ENCODE peak calls at places on chromosomes 7 and 10, in four cellular contexts. P is GM12878, R is HCT116, N is H1. W is an unnamed sample.

GRCh38 chr7:79622781-79623180 is 169.3 kb upstream of the MAGI2 start:
- DNase-seq in P (no peak), R (peak), N (no peak), W (no peak)

GRCh38 chr10:116719712-116720111 is 22.7 kb downstream of the HSPA12A start:
- DNase-seq in N (no peak), P (no peak), R (no peak), W (no peak)

GRCh38 chr7:15305002-15305600 is 256.7 kb downstream of the AGMO start:
- DNase-seq in P (no peak), R (peak), N (no peak), W (peak)

GRCh38 chr7:135965602-135966001 is 11.6 kb downstream of the MTPN start:
- DNase-seq in N (no peak), P (peak), R (no peak), W (no peak)

GRCh38 chr10:4803822-4804221 is 22.2 kb upstream of the AKR1E2 start:
- DNase-seq in R (no peak), P (no peak), N (no peak), W (no peak)

GRCh38 chr10:78471326-78471722 is 437.7 kb downstream of the RPS24 start:
- DNase-seq in P (no peak), N (no peak), R (no peak), W (no peak)

GRCh38 chr10:22624289-22624738 is 90.1 kb downstream of the PIP4K2A start:
- DNase-seq in R (no peak), P (no peak), N (no peak), W (no peak)

GRCh38 chr10:107971411-107971810 is 806.9 kb upstream of the SORCS1 start:
- DNase-seq in R (no peak), N (no peak), P (no peak), W (no peak)

GRCh38 chr10:120260446-120260845 is 196.6 kb upstream of the PLPP4 start:
- DNase-seq in R (no peak), P (no peak), N (no peak), W (no peak)

GRCh38 chr10:101829561-101830315 is 11.5 kb upstream of the OGA start:
- DNase-seq in R (no peak), N (no peak), P (no peak), W (no peak)

GRCh38 chr10:45000138-45000763 is 472 bp upstream of the ZNF22 start:
- DNase-seq in R (no peak), P (no peak), N (no peak), W (no peak)

GRCh38 chr7:17962652-17963051 is 22.4 kb upstream of the SNX13 start:
- DNase-seq in R (no peak), N (no peak), P (no peak), W (no peak)

GRCh38 chr7:150778738-150779301 is 21.3 kb downstream of the TMEM176B start:
- DNase-seq in P (no peak), R (peak), N (peak), W (no peak)

GRCh38 chr10:118871244-118871865 is 116.6 kb upstream of the CACUL1 start:
- DNase-seq in N (no peak), R (no peak), P (no peak), W (no peak)

GRCh38 chr7:157674715-157675426 is 338.1 kb downstream of the DNAJB6 start:
- DNase-seq in P (no peak), N (no peak), R (no peak), W (no peak)

GRCh38 chr7:106770191-106770590 is 94.9 kb upstream of the PIK3CG start:
- DNase-seq in N (no peak), P (no peak), R (peak), W (peak)

GRCh38 chr10:104435822-104436221 is 82.2 kb downstream of the CFAP58 start:
- DNase-seq in P (no peak), N (no peak), R (no peak), W (no peak)

GRCh38 chr7:130292682-130293257 is at the start of gene CPA4:
- DNase-seq in R (peak), N (no peak), P (no peak), W (no peak)

GRCh38 chr10:29715296-29715695 is 80.5 kb upstream of the SVIL start:
- DNase-seq in P (no peak), N (no peak), R (no peak), W (no peak)

GRCh38 chr10:132679640-132680039 is 106.3 kb downstream of the NKX6-2 start:
- DNase-seq in N (no peak), R (no peak), P (no peak), W (no peak)

GRCh38 chr10:58590152-58590551 is 77.5 kb downstream of the BICC1 start:
- DNase-seq in P (no peak), N (no peak), R (no peak), W (no peak)

GRCh38 chr7:135620980-135621850 is 41.1 kb upstream of the STMP1 start:
- DNase-seq in R (peak), N (peak), P (no peak), W (peak)

GRCh38 chr10:19816420-19817250 is at the start of gene PLXDC2:
- DNase-seq in P (no peak), R (no peak), N (no peak), W (peak)

GRCh38 chr10:33279791-33280190 is 54.7 kb downstream of the NRP1 start:
- DNase-seq in P (no peak), N (no peak), R (no peak), W (no peak)

GRCh38 chr7:50357346-50357745 is 52.8 kb downstream of the IKZF1 start:
- DNase-seq in R (no peak), P (no peak), N (no peak), W (no peak)
- TF ChIP-seq JUND in R (no peak), P (no peak), N (no peak), W (no peak)

GRCh38 chr7:26449175-26450165 is 157.8 kb downstream of the SNX10 start:
- DNase-seq in P (no peak), R (no peak), N (no peak), W (no peak)
- TF ChIP-seq JUND in P (no peak), R (no peak), N (no peak), W (no peak)

GRCh38 chr10:35003906-35004305 is 86.2 kb downstream of the CUL2 start:
- DNase-seq in N (no peak), P (no peak), R (no peak), W (no peak)

GRCh38 chr10:35006836-35007235 is 83.3 kb downstream of the CUL2 start:
- DNase-seq in P (no peak), R (no peak), N (no peak), W (no peak)

GRCh38 chr10:35004651-35005050 is 85.5 kb downstream of the CUL2 start:
- DNase-seq in R (no peak), P (no peak), N (no peak), W (no peak)

GRCh38 chr10:35007858-35008301 is 82.3 kb downstream of the CUL2 start:
- DNase-seq in N (no peak), R (no peak), P (no peak), W (no peak)

GRCh38 chr10:35005868-35006267 is 84.3 kb downstream of the CUL2 start:
- DNase-seq in R (no peak), N (no peak), P (no peak), W (no peak)
- TF ChIP-seq JUND in R (no peak), N (no peak), P (no peak), W (no peak)

DNA sequence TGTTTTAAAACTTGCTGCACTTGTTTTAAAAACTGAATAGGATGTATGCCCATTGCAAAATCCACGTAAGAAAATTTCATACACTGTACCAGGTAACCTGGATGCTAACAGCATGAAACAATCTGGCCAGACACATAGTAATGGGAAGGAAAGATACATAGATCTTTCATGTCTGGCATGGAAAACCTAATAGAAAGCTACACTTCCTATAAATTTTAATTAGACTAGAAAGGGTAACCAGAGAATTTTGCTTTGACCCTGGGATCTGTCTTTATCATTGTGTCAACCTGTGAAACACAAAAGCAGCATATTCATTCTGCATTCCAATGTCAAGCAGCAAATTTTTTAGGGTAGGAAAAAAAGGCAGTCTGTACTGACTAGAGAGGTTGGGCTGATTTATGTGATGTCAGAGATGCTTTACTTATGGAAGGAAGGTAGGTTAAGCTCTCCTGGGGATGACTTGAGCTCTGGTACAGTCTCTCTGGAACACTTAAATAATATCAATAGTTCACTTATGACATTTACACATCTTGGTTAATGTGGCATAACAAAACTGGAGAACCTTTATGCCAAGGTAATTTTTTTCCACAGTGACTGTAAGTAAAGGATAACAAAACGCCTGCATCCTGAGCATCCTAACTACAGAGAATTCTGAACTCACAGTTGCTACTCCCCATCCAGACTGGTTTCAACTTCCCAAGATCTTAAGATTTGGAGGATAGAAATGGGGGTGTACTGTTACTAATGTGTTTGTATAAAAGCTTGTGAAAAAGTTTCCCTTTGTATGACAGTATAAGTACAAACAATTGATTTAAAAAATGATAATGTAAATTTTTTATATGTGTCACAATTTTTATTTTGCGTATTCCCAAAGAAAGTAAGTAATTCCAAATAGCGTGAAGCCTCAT is 44.7 kb downstream of the DOCK4 start:
- DNase-seq in R (no peak), P (no peak), N (no peak), W (no peak)
- TF ChIP-seq JUND in R (no peak), P (no peak), N (no peak), W (no peak)

GRCh38 chr10:80144302-80145131 is 12.0 kb downstream of the PLAC9 start:
- DNase-seq in N (no peak), R (peak), P (no peak), W (no peak)
- TF ChIP-seq JUND in N (no peak), R (no peak), P (no peak), W (no peak)

DNA sequence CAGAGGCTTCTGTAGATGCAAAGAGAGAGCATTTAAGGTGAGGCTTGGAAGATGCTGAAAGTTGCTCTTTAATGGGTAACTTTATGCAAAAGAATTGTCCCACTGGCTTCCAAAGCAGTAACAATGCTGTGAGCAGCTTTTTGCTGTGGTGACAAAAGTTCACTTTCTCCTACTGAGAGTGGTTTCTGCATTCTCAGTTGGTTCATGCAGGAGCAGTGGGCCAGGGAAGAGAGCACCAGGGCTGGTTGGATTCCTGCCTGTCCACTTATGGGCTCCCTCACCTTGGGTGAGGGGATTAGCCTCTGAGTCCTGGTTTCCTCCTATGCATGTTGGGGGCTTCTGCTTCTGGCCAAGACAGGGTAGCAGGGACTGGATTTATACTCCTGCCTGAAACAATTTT is 31.1 kb upstream of the GOLGA7B start:
- DNase-seq in P (no peak), R (no peak), N (no peak), W (no peak)
- TF ChIP-seq JUND in P (no peak), R (no peak), N (no peak), W (no peak)

DNA sequence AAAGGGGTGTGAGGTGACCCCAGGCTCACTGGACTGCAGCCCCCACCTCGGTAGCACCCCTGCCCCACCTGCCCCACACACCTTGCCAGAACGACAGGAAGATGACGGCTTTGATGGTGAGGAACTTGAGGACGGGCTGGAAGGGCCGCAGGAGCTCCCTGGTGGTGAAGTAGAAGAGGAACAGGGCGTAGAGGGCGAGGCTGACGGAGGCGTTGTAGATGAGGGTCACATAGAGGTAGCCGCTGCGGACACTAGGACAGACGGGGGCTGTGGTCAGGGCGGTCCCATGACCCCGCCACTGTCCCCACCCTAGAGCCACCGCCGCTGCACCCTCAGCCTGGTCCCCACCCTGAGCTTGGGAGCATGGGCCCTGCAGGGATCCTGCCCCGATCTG is 7.6 kb downstream of the TMEM184A start:
- DNase-seq in R (no peak), N (no peak), P (no peak), W (no peak)
- TF ChIP-seq JUND in R (no peak), N (no peak), P (no peak), W (no peak)

GRCh38 chr7:9937944-9938631 is 1035.6 kb upstream of the PHF14 start:
- DNase-seq in R (no peak), P (no peak), N (no peak), W (no peak)
- TF ChIP-seq JUND in R (no peak), P (no peak), N (peak), W (no peak)